ENCODE peak calls at places on chromosome 7, in five cellular contexts. P is fibroblast of lung, L is neural progenitor cell, N is GM23248, E is K562. D is an unnamed sample.

GRCh38 chr7:77862691-77863090 is 64.1 kb downstream of the PHTF2 start:
- DNase-seq in N (peak; percentile 21), E (no peak), L (no peak), P (no peak), D (no peak)

GRCh38 chr7:47322731-47323130 is 259.2 kb downstream of the TNS3 start:
- DNase-seq in P (no peak), L (no peak), E (no peak), N (no peak), D (no peak)

GRCh38 chr7:123948122-123948521 is 23.1 kb downstream of the SPAM1 start:
- DNase-seq in P (no peak), E (no peak), L (no peak), N (no peak), D (no peak)

GRCh38 chr7:107387077-107387476 is 82.8 kb upstream of the GPR22 start:
- DNase-seq in N (no peak), P (peak; percentile 44), E (peak; percentile 67), L (peak; percentile 44), D (peak; percentile 57)

GRCh38 chr7:116169060-116169459 is 41.3 kb upstream of the TES start:
- DNase-seq in P (peak; percentile 79), L (no peak), N (peak; percentile 74), E (no peak), D (no peak)

GRCh38 chr7:1715671-1716074 is 45.6 kb downstream of the ELFN1 start:
- DNase-seq in P (no peak), N (no peak), L (no peak), E (no peak), D (no peak)

GRCh38 chr7:93232673-93233018 is 480 bp downstream of the VPS50 start:
- DNase-seq in L (peak; percentile 31), N (peak; percentile 42), P (no peak), E (peak; percentile 54), D (no peak)

GRCh38 chr7:2808891-2809660 is 35.0 kb downstream of the GNA12 start:
- DNase-seq in N (no peak), L (no peak), P (no peak), E (no peak), D (no peak)

GRCh38 chr7:125119559-125120115 is 190.0 kb upstream of the POT1 start:
- DNase-seq in L (no peak), P (no peak), N (no peak), E (no peak), D (no peak)

GRCh38 chr7:149787428-149788299 is 14.3 kb upstream of the ZNF467 start:
- DNase-seq in P (no peak), N (peak; percentile 15), E (peak; percentile 85), L (peak; percentile 60), D (peak; percentile 17)

GRCh38 chr7:2109936-2110585 is 122.7 kb downstream of the MAD1L1 start:
- DNase-seq in N (peak; percentile 97), P (peak; percentile 98), L (no peak), E (peak; percentile 89), D (no peak)

GRCh38 chr7:151745090-151745638 is 131.8 kb downstream of the PRKAG2 start:
- DNase-seq in E (peak; percentile 47), N (peak; percentile 98), P (peak; percentile 90), L (no peak), D (peak; percentile 66)

GRCh38 chr7:40551685-40552576 is 417.1 kb downstream of the SUGCT start:
- DNase-seq in E (peak; percentile 23), L (no peak), N (peak; percentile 82), P (peak; percentile 86), D (no peak)

GRCh38 chr7:8035647-8036518 is 67.3 kb downstream of the GLCCI1 start:
- DNase-seq in E (peak; percentile 24), P (peak; percentile 25), L (peak; percentile 29), N (peak; percentile 47), D (peak; percentile 6)

GRCh38 chr7:150346922-150347321 is 5.5 kb upstream of the RARRES2 start:
- DNase-seq in P (no peak), E (no peak), N (no peak), L (no peak), D (no peak)

GRCh38 chr7:115346685-115347084 is 424.8 kb downstream of the MDFIC start:
- DNase-seq in P (no peak), N (no peak), L (no peak), E (no peak), D (no peak)

GRCh38 chr7:128112781-128113221 is 81.6 kb upstream of the LRRC4 start:
- DNase-seq in P (no peak), L (no peak), N (no peak), E (no peak), D (no peak)

GRCh38 chr7:128915271-128915819 is 4.8 kb upstream of the KCP start:
- DNase-seq in N (no peak), L (peak; percentile 25), E (no peak), P (no peak), D (no peak)

GRCh38 chr7:74190259-74190658 is 16.1 kb downstream of the EIF4H start:
- DNase-seq in L (no peak), P (no peak), N (no peak), E (no peak), D (no peak)

GRCh38 chr7:24722386-24723177 is 34.7 kb downstream of the GSDME start:
- DNase-seq in P (peak; percentile 44), E (peak; percentile 36), N (peak; percentile 49), L (peak; percentile 54), D (peak; percentile 45)

GRCh38 chr7:27723086-27723485 is 16.9 kb upstream of the TAX1BP1 start:
- DNase-seq in E (no peak), N (peak; percentile 42), L (no peak), P (peak; percentile 11), D (no peak)

GRCh38 chr7:91169819-91170218 is 94.4 kb upstream of the FZD1 start:
- DNase-seq in L (no peak), E (no peak), P (peak; percentile 42), N (no peak), D (no peak)

GRCh38 chr7:65338346-65338745 is 35.3 kb upstream of the ZNF92 start:
- DNase-seq in N (no peak), P (no peak), E (no peak), L (no peak), D (no peak)

GRCh38 chr7:24152356-24152755 is 131.6 kb upstream of the NPY start:
- DNase-seq in P (no peak), E (no peak), N (peak; percentile 5), L (no peak), D (no peak)

GRCh38 chr7:83921798-83922607 is 272.6 kb downstream of the SEMA3A start:
- DNase-seq in N (peak; percentile 73), P (peak; percentile 44), L (no peak), E (no peak), D (no peak)

GRCh38 chr7:35366167-35367155 is 112.6 kb upstream of the TBX20 start:
- DNase-seq in L (peak; percentile 45), P (no peak), E (peak; percentile 11), N (no peak), D (no peak)

GRCh38 chr7:77684030-77684429 is 12.2 kb upstream of the RSBN1L start:
- DNase-seq in N (peak; percentile 86), L (peak; percentile 32), E (no peak), P (peak; percentile 44), D (peak; percentile 18)

GRCh38 chr7:46710927-46711326 is 789.9 kb upstream of the IGFBP3 start:
- DNase-seq in E (no peak), P (no peak), L (no peak), N (peak; percentile 57), D (no peak)

GRCh38 chr7:157596471-157596870 is 259.7 kb downstream of the DNAJB6 start:
- DNase-seq in N (no peak), P (no peak), E (no peak), L (no peak), D (no peak)

GRCh38 chr7:28939367-28939766 is 18.8 kb downstream of the TRIL start:
- DNase-seq in N (no peak), E (no peak), L (no peak), P (no peak), D (no peak)

GRCh38 chr7:111198255-111198654 is 107.3 kb downstream of the LRRN3 start:
- DNase-seq in P (peak; percentile 100), N (peak; percentile 99), L (no peak), E (peak; percentile 25), D (no peak)

GRCh38 chr7:135300913-135301765 is 67.5 kb downstream of the STRA8 start:
- DNase-seq in P (peak; percentile 12), N (peak; percentile 64), L (no peak), E (no peak), D (peak; percentile 43)

GRCh38 chr7:47460251-47460989 is 121.5 kb downstream of the TNS3 start:
- DNase-seq in P (no peak), L (no peak), N (peak; percentile 24), E (no peak), D (no peak)

DNA sequence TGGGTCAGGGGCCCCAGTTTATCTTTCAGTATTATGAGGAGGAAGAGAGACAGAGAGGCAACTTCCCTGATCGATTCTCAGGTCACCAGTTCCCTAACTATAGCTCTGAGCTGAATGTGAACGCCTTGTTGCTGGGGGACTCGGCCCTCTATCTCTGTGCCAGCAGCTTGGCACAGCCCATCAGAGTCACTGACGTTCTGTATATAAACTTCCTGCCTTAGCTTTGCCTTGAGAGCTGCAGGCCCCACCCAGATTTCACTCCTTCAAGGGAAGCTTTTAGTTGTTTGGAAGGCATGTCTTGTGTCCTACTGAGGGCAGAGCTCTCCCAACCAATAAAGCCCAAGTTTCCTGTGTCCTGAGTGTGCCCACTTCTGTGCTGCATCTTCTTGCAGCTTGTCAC is 242.5 kb upstream of the PRSS58 start:
- DNase-seq in L (no peak), E (no peak), P (no peak), N (no peak), D (no peak)
- H3K4me1 ChIP-seq in L (no peaks in the 10 kb centered on the region), E (no peaks in the 10 kb centered on the region), P (peaks cover 6% of the 10 kb centered on the region), N (no peaks in the 10 kb centered on the region), D (no peaks in the 10 kb centered on the region)

GRCh38 chr7:44430054-44430453 is 60.4 kb downstream of the NUDCD3 start:
- DNase-seq in E (no peak), L (no peak), P (no peak), N (no peak), D (no peak)
- H3K4me3 ChIP-seq in E (no peak overlapping the region), L (no peak overlapping the region), P (no peak overlapping the region), N (no peak overlapping the region), D (no peak overlapping the region)

GRCh38 chr7:130908345-130909160 is 174.5 kb upstream of the KLF14 start:
- DNase-seq in L (no peak), P (no peak), E (no peak), N (peak; percentile 53), D (no peak)
- H3K4me1 ChIP-seq in L (peaks cover 20% of the 10 kb centered on the region), P (peaks cover 15% of the 10 kb centered on the region), E (peaks cover 11% of the 10 kb centered on the region), N (peaks cover 41% of the 10 kb centered on the region), D (no peaks in the 10 kb centered on the region)

DNA sequence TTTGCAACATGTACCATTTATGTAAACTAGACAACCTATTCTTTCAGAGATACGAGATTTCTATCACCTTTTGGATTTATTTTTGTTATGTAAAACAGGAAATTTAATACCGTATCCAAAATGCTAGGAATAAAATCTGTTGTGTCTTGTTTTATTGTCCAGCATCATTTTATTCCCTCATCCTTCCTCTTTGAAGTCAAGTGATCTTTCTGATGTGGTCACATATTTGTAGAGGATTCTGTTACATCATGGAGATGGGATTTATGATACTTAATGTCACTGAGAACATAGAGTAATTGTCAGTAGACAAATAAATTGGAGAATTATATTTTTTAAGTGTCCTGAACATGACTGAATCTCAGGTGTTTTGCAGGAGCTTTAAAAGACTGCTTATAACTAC is 64.7 kb downstream of the ZNF277 start:
- DNase-seq in E (no peak), N (no peak), L (no peak), P (no peak), D (no peak)
- H3K4me3 ChIP-seq in E (no peak overlapping the region), N (no peak overlapping the region), L (no peak overlapping the region), P (no peak overlapping the region), D (no peak overlapping the region)

GRCh38 chr7:26198781-26199169 is 1.8 kb downstream of the HNRNPA2B1 start:
- DNase-seq in N (no peak), L (no peak), P (no peak), E (no peak), D (no peak)
- H3K4me1 ChIP-seq in N (peaks cover 35% of the 10 kb centered on the region), L (peaks cover 30% of the 10 kb centered on the region), P (peaks cover 10% of the 10 kb centered on the region), E (peaks cover 3% of the 10 kb centered on the region), D (peaks cover 20% of the 10 kb centered on the region)

D was measured in cardiac muscle cell.